ENCODE peak calls at places on chromosomes 1 and 21, in five cellular contexts. S is SK-N-SH, Y is HCT116, M is GM12878, Z is K562. N is an unnamed sample.

GRCh38 chr21:26846036-26846931 is 1.1 kb upstream of the ADAMTS1 start:
- DNase-seq in Z (no peak), M (no peak), Y (no peak), S (peak; percentile 76), N (no peak)

GRCh38 chr21:35311985-35312384 is 262.9 kb upstream of the RUNX1 start:
- DNase-seq in M (no peak), Z (no peak), S (no peak), Y (no peak), N (no peak)

GRCh38 chr1:150288822-150289221 is 4.8 kb upstream of the MRPS21 start:
- DNase-seq in S (no peak), Y (no peak), Z (no peak), M (no peak), N (no peak)

GRCh38 chr1:38898653-38899230 is 17.4 kb upstream of the GJA9 start:
- DNase-seq in S (no peak), Z (no peak), M (no peak), Y (no peak), N (no peak)

GRCh38 chr1:103525114-103525606 is 339 bp upstream of the RNPC3 start:
- DNase-seq in Y (no peak), M (no peak), Z (peak; percentile 73), S (peak; percentile 58), N (peak; percentile 36)

GRCh38 chr1:55233149-55233777 is 18.1 kb upstream of the USP24 start:
- DNase-seq in Y (no peak), Z (no peak), M (no peak), S (no peak), N (no peak)

GRCh38 chr1:16162163-16162822 is 6.4 kb upstream of the EPHA2 start:
- DNase-seq in Y (no peak), S (no peak), M (no peak), Z (peak; percentile 96), N (no peak)

GRCh38 chr1:171985639-171986038 is 144.3 kb downstream of the DNM3 start:
- DNase-seq in Z (peak; percentile 21), S (peak; percentile 17), Y (peak; percentile 6), M (no peak), N (no peak)

GRCh38 chr1:39971138-39971537 is 16.2 kb downstream of the MFSD2A start:
- DNase-seq in M (no peak), Y (no peak), Z (no peak), S (no peak), N (no peak)

GRCh38 chr1:6923955-6924890 is 139.0 kb downstream of the CAMTA1 start:
- DNase-seq in M (no peak), Z (no peak), S (no peak), Y (no peak), N (no peak)

GRCh38 chr1:201954263-201955008 is 867 bp upstream of the TIMM17A start:
- DNase-seq in S (no peak), Z (peak; percentile 32), M (no peak), Y (no peak), N (no peak)

GRCh38 chr1:79059361-79059760 is 52.8 kb upstream of the ADGRL4 start:
- DNase-seq in Z (no peak), Y (no peak), S (no peak), M (no peak), N (no peak)

GRCh38 chr1:55275976-55276375 is 60.8 kb upstream of the USP24 start:
- DNase-seq in Y (no peak), M (no peak), Z (peak; percentile 52), S (no peak), N (no peak)

GRCh38 chr1:38474738-38475623 is 384.6 kb downstream of the RRAGC start:
- DNase-seq in Y (no peak), Z (no peak), M (peak; percentile 97), S (no peak), N (no peak)

DNA sequence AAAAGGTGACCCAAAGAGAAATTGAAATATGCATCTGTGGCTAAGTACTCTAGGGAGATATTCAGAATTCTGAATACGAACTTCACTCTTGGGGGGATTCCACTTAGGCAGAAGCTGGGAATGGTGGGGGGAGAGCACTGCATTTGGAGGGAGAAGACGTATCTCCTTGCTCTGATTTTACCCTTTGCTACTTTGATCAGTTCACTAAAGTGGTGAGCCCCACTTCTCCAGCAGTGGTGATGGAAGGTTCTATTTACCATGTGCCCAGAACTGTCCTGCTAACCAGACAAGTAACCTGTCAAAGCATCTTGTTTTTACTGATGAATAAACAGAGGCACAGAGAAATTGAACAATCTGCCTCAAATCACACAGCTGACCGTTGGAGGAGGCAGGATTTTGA is 483.4 kb downstream of the SIPA1L2 start:
- DNase-seq in Z (no peak), Y (no peak), S (no peak), M (no peak), N (no peak)
- TF ChIP-seq JUND in Z (no peak), Y (no peak), S (no peak), M (no peak), N (no peak)

DNA sequence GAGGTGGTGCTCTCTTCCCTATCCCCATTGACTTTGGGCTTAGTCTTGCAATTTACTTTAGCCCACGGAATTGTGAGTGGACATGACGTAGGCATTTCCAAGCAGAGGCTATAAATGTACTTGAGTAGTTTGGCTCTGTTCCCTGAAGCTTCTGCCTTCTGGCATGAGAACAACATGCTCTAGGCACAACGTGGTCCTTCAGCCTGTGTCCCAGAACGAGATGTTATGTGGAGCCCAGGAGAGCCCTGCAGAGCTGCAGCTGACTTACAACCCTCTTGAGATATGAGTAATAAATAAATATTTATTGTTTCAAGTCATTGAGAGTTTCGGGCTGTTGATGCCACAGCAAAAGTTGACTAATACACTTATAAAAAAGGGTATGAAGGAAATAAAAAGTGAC is 105.2 kb upstream of the HMGB4 start:
- DNase-seq in Y (no peak), Z (no peak), M (no peak), S (no peak), N (no peak)
- TF ChIP-seq JUND in Y (no peak), Z (no peak), M (no peak), S (no peak), N (no peak)

DNA sequence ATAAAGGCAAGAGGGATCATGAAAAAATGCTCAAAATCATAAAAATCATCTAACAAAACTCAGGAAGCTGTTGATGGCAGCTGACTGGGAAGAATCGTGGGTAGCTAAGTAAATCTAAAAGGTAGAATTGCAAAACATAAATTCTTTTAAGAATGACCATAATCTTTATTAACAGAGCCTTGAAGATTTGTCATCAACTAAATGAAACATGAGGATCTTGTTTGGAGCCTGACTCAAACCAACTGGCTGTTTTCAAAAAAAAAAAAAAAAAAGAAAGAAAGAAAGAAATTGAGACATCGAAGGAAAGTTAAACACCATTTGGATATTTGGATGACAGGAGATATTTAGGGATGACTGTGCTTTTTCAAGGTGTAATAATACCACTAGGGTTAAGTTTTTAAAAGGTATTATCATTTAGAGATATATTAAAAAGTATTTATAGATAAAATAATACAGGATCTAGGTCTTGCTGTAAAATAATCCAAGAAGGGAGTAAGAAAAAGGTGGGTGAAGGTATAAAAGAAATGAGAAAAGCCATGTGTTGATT is 48.6 kb downstream of the CD34 start:
- DNase-seq in Y (no peak), Z (no peak), M (no peak), S (no peak), N (no peak)
- TF ChIP-seq JUND in Y (no peak), Z (no peak), M (no peak), S (no peak), N (no peak)

GRCh38 chr1:928825-929661 is 5.3 kb downstream of the SAMD11 start:
- DNase-seq in M (no peak), Y (no peak), Z (no peak), S (no peak), N (no peak)
- TF ChIP-seq JUND in M (no peak), Y (no peak), Z (no peak), S (no peak), N (no peak)

DNA sequence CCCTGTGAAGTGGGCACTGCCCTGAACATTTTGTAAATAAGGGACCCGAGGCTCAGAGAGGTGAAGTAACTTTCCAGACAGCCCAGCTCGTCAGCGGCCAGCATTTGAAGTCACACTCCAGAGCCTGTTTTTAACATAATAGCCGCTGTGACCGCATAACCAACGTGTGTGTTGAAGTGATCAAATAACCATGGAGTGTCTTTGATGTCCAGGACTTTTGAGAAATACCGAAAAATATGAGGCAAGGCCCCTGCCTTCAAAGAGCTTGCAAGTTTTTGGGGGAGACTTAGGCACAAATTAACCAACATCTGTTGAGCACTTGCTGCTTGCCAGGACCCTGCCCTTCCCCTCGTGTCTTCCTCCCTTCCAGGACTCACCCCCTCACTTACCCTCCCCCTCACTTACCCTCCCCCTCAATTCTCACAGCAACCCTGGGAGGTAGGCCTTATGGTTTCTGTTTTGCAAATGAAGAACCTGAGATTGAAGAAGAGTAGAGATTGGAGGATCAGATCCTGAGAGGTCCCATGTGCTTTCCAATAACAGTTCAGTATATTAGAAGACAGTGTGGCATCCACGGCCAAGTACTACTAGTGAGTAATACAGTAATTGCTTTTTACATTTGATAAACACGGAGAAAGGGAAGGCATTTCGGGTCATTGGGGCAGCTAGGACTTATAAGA is 1.3 kb upstream of the SLC16A1 start:
- DNase-seq in S (peak; percentile 48), Y (peak; percentile 75), Z (no peak), M (peak; percentile 84), N (no peak)
- TF ChIP-seq JUND in S (no peak), Y (no peak), Z (no peak), M (no peak), N (no peak)

GRCh38 chr1:200154069-200154767 is 126.7 kb downstream of the NR5A2 start:
- DNase-seq in Z (peak; percentile 74), Y (no peak), M (peak; percentile 88), S (no peak), N (no peak)
- TF ChIP-seq JUND in Z (peak; percentile 100), Y (no peak), M (peak; percentile 25), S (no peak), N (no peak)